ENCODE peak calls at places on chromosome 3, in nine cellular contexts. Q is adrenal gland, A is A549, O is tibial nerve, D is HepG2, I is breast epithelium, Z is NB4, T is sigmoid colon, S is heart left ventricle. K is an unnamed sample.

GRCh38 chr3:186790261-186790981 is 7.0 kb downstream of the EIF4A2 start:
- DNase-seq in Q (no peak), A (peak; percentile 23), O (no peak), D (peak; percentile 26), I (no peak), Z (peak; percentile 64), T (no peak), S (no peak), K (no peak)

GRCh38 chr3:11186771-11187170 is 32.5 kb downstream of the HRH1 start:
- DNase-seq in Q (no peak), A (no peak), O (no peak), D (no peak), I (no peak), Z (no peak), T (no peak), S (no peak), K (no peak)

GRCh38 chr3:11090551-11090950 is 63.7 kb upstream of the HRH1 start:
- DNase-seq in Q (no peak), A (no peak), O (no peak), D (no peak), I (no peak), Z (no peak), T (no peak), S (no peak), K (no peak)

GRCh38 chr3:52216585-52217408 is 8.6 kb downstream of the TLR9 start:
- DNase-seq in Q (peak; percentile 94), A (peak; percentile 14), O (peak; percentile 36), D (no peak), I (peak; percentile 86), Z (peak; percentile 31), T (no peak), S (peak; percentile 84), K (peak; percentile 96)

GRCh38 chr3:132268956-132269355 is 48.3 kb upstream of the ACP3 start:
- DNase-seq in Q (peak; percentile 57), A (no peak), O (no peak), D (no peak), I (no peak), Z (peak; percentile 58), T (no peak), S (no peak), K (no peak)

GRCh38 chr3:175956964-175957363 is 1097.8 kb downstream of the NAALADL2 start:
- DNase-seq in Q (no peak), A (no peak), O (no peak), D (no peak), I (no peak), Z (peak; percentile 14), T (no peak), S (no peak), K (no peak)

GRCh38 chr3:14377838-14378169 is 24.6 kb upstream of the SLC6A6 start:
- DNase-seq in Q (no peak), A (no peak), O (no peak), D (no peak), I (no peak), Z (peak; percentile 93), T (no peak), S (peak; percentile 61), K (no peak)

GRCh38 chr3:108602249-108602934 is 12.9 kb downstream of the DZIP3 start:
- DNase-seq in Q (peak; percentile 61), A (no peak), O (no peak), D (no peak), I (no peak), Z (no peak), T (no peak), S (no peak), K (no peak)

DNA sequence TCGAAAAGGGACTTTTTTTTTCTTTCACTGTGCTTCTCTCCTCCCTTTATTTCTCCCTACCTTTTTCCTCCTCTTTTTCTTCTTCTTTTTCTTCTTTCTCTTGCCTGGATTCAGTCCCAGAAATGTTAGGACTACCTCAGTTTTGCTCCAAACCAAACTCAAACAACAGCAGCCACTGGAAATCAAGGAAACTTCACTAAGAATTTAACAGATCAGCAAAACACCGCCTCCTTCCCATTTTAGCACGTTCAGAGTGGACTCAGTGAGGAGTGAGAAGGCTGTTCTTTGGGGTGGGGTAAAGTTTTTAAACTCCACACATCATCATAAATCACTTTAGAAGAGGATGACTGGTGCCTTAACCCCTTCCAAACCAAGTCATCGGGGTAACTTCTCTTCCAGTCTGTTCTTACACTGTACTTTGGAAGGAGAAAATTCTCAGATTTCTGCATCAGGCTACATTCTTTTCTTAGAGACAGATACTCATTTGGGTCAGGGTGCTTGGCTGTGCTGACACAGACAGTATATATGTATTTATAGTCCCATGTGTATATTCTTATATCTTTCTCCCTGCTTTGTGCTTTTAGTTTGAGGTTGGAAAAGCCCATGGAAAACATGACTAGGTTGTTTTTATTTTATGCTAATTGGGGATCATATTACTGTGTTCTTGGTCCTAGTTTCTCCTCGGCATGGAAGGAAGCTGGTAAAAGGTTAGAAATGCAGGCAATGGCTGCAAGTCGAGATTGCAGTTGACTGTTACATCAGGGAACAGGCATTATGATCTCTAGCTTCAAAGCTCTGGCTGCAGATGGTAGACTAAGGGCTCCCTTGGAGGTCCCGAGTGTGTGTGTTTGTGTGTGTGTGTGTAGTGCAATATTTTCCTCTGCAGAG is at the start of gene CCDC80:
- DNase-seq in Q (no peak), A (peak; percentile 75), O (no peak), D (no peak), I (no peak), Z (no peak), T (peak; percentile 71), S (no peak), K (peak; percentile 26)
- TF ChIP-seq POLR2A in Q (peak; percentile 84), A (peak; percentile 92), O (peak; percentile 57), D (no peak), I (no peak), Z (peak; percentile 20), T (no peak), S (peak; percentile 17), K (no peak)

DNA sequence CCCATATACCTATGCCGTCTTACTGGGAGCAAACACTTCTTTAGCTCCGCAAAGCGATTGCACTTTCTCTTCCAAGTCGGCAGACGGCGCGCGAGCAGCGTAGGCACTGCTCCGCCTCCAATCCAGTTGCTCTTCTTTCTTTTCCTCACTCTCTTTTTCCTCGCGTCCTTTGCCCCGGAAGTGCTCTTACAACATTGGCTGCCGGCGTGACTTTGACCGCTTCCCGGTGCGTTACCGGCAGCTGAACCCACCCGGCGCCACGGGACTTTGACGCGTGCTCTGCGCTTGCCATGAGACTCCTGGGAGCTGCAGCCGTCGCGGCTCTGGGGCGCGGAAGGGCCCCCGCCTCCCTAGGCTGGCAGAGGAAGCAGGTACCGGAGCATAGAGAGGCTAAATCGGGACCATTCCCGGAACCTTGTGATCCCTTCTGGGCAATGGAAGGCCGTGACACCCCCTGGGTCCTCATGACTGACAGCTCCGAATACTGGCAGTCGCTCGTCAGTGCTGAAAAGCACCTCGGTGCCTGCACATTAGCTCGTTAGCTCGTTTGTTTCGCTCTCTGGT is at the start of gene GFM1:
- DNase-seq in Q (peak; percentile 97), A (peak; percentile 82), O (peak; percentile 94), D (peak; percentile 96), I (peak; percentile 86), Z (peak; percentile 95), T (peak; percentile 96), S (peak; percentile 95), K (peak; percentile 74)
- TF ChIP-seq POLR2A in Q (peak; percentile 22), A (peak; percentile 57), O (peak; percentile 39), D (peak; percentile 81), I (no peak), Z (peak; percentile 54), T (peak; percentile 10), S (peak; percentile 45), K (peak; percentile 69)

GRCh38 chr3:101829066-101829830 is 20.1 kb upstream of the NFKBIZ start:
- DNase-seq in Q (peak; percentile 88), A (no peak), O (peak; percentile 72), D (no peak), I (peak; percentile 78), Z (no peak), T (peak; percentile 92), S (peak; percentile 86), K (no peak)

GRCh38 chr3:101825904-101826445 is 23.3 kb upstream of the NFKBIZ start:
- DNase-seq in Q (no peak), A (no peak), O (no peak), D (no peak), I (no peak), Z (no peak), T (no peak), S (no peak), K (no peak)

GRCh38 chr3:101829878-101830277 is 19.4 kb upstream of the NFKBIZ start:
- DNase-seq in Q (no peak), A (no peak), O (no peak), D (no peak), I (no peak), Z (no peak), T (no peak), S (no peak), K (no peak)

GRCh38 chr3:101828289-101828688 is 21.0 kb upstream of the NFKBIZ start:
- DNase-seq in Q (no peak), A (no peak), O (no peak), D (no peak), I (no peak), Z (no peak), T (no peak), S (no peak), K (no peak)

DNA sequence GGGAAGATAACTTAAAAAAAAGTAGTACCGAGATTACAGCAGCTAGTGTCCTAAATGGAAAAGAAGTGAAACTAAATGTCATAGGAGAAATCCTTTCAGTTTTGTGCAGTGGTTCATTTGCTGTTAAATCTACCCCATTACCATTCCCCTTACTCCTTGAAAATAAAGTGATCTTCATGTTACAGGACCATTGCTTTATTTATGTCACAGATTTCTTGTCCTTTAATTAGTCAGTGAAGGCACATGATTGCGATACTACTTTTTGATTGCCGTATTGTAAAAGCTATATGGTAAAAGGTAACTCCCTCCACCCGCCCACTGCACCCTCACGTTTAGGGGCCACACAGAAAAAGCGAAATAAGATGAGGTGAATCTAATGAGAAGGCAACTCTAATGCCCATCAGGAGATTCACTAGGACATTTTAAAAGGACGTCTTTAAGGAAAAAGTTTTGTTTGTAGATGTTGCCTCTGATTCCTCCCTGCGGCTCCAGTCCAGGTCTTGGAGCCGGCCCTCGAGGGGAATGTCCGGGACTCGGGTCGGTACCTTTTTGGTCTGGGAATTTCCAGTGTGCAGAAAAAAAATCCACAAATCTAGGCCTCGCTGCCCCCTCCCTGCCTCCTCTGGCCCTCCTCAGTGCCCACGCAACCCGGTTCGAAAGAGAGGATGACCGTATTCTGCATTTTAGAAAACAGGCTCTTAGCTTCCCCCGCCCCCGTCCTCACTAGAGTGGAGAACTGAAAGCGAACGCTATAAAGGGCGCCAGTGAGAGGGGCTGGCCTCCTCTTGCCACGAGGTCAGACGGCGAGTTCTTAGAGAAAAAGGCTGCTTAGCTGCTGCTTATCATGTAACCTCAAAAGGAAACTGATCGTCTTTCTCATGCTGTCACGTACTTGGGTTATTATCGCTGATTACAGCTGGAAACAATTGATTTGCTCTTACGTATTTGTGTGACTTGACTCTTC is 21.8 kb upstream of the NFKBIZ start:
- DNase-seq in Q (peak; percentile 92), A (no peak), O (peak; percentile 77), D (peak; percentile 59), I (peak; percentile 75), Z (peak; percentile 75), T (peak; percentile 90), S (peak; percentile 80), K (no peak)
- TF ChIP-seq POLR2A in Q (peak; percentile 51), A (no peak), O (peak; percentile 52), D (no peak), I (no peak), Z (no peak), T (peak; percentile 48), S (peak; percentile 16), K (peak; percentile 26)

DNA sequence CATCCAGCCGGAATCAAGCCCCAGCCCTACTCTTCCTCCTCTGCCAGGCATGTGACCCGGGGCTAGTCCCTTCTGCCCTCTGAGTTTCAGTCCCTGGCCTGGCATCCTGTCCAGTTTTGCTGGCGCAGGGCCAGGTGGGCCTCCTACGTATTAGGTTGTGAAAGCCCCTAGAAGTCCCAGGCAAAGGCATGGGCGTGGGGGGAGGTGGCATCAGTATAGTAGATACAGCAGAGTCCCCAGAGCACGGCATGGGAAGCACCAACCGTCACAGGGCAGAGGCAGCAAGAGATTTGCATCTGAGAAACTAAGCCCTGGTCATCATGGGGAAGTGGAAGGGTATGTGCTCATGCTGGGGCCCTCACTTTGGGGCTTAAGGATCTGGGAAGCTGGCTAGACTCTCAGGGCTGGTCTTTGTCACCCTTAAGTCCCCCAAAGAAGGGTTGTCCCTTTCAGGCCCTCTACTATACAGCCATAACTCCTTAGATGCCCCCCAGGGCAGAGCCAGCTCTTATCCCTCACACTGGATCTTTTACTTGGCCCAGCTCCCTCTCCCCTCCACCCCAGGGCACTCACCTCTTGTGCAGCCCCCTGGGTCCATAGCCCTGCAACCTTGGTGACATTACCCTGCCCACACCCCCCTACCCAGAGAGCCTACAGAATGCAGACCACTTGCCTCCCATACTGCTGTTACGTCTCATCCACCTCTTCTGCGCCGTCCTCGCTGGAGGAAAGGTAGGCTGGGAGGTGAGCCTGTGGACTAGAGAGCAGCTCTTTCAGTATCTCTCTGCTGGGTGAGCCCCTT is 11.3 kb downstream of the NBEAL2 start:
- DNase-seq in Q (no peak), A (no peak), O (peak; percentile 40), D (no peak), I (no peak), Z (no peak), T (no peak), S (peak; percentile 31), K (no peak)
- TF ChIP-seq POLR2A in Q (no peak), A (no peak), O (no peak), D (no peak), I (no peak), Z (no peak), T (no peak), S (no peak), K (no peak)